ENCODE peak calls at places on chromosomes 11 and 22, in four cellular contexts. E is PC-9, A is hepatocyte, I is fibroblast of lung. R is an unnamed sample.

GRCh38 chr11:133843454-133843987 is 1.8 kb downstream of the SPATA19 start:
- DNase-seq in E (no peak), A (no peak), I (no peak), R (no peak)

GRCh38 chr11:2325719-2326118 is 23.9 kb downstream of the TSPAN32 start:
- DNase-seq in E (peak), A (no peak), I (peak), R (no peak)

GRCh38 chr11:14451825-14452224 is 47.8 kb downstream of the COPB1 start:
- DNase-seq in E (peak), A (no peak), I (no peak), R (no peak)

GRCh38 chr11:65498727-65498976 is 193 bp upstream of the MALAT1 start:
- DNase-seq in E (no peak), A (no peak), I (no peak), R (no peak)

GRCh38 chr22:24445481-24446290 is 18.3 kb downstream of the ADORA2A start:
- DNase-seq in E (no peak), A (no peak), I (no peak), R (no peak)

GRCh38 chr11:103532133-103532788 is 423.0 kb downstream of the DYNC2H1 start:
- DNase-seq in E (peak), A (no peak), I (peak), R (no peak)

GRCh38 chr11:58227956-58228615 is 632 bp downstream of the OR10Q1 start:
- DNase-seq in E (no peak), A (no peak), I (no peak), R (no peak)

GRCh38 chr11:16778286-16778685 is 39.8 kb downstream of the C11orf58 start:
- DNase-seq in E (no peak), A (no peak), I (no peak), R (no peak)

GRCh38 chr22:44337658-44338004 is 24.9 kb upstream of the SHISAL1 start:
- DNase-seq in E (peak), A (peak), I (peak), R (no peak)

GRCh38 chr22:26577081-26577480 is 12.9 kb downstream of the TPST2 start:
- DNase-seq in E (no peak), A (no peak), I (no peak), R (no peak)

GRCh38 chr22:26581769-26582168 is 8.2 kb downstream of the TPST2 start:
- DNase-seq in E (no peak), A (no peak), I (no peak), R (no peak)

GRCh38 chr22:26579331-26579886 is 10.5 kb downstream of the TPST2 start:
- DNase-seq in E (no peak), A (no peak), I (no peak), R (no peak)

GRCh38 chr22:26581026-26581425 is 8.9 kb downstream of the TPST2 start:
- DNase-seq in E (no peak), A (no peak), I (no peak), R (no peak)

DNA sequence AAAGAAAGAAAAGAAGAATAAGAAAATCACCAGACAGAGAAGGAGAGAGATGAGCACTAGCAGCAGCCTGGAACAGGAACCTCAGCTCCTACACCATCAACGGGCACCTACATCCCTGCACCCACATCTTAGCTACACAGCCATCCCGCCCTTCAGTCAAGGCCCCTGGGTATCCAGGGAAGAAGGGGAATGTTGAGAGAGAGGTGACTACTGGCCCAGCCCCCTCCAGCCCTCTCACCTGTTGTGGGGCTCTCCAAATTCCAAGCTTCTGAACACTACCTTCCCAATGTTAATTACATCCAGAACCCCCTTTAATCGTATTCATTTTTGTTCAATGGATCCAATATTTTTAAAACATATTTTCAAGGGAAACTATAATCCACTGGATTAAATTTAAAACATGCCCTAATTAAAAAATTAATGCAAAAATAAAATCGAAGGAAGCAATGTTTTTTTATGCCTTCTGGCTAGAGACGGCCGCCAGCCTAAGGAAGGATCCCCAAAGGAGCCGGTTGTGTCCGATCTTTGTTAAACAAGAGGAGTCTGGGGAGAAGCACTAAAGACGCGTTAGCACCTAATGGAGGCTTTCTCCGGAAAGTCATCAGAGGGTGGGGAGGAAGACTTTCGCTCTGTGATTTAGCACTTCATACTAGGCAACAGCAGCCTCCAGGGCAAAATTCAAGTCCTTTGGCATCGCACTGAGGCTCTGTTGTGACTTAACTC is 9.5 kb downstream of the TPST2 start:
- DNase-seq in E (no peak), A (no peak), I (no peak), R (no peak)
- H3K27ac ChIP-seq in E (no peak), A (no peak), I (no peak), R (no peak)

GRCh38 chr11:10295056-10295901 is 1.3 kb upstream of the SBF2 start:
- DNase-seq in E (peak), A (no peak), I (no peak), R (no peak)

GRCh38 chr11:10294289-10294953 is 402 bp upstream of the SBF2 start:
- DNase-seq in E (peak), A (peak), I (peak), R (no peak)

GRCh38 chr11:10301656-10302293 is 3.1 kb upstream of the ADM start:
- DNase-seq in E (peak), A (no peak), I (peak), R (no peak)

GRCh38 chr11:10302294-10302743 is 2.6 kb upstream of the ADM start:
- DNase-seq in E (peak), A (no peak), I (no peak), R (no peak)

GRCh38 chr11:10298342-10298741 is 4.3 kb upstream of the SBF2 start:
- DNase-seq in E (peak), A (no peak), I (peak), R (no peak)
- TF ChIP-seq EZH2 in E (no peak), A (no peak), I (no peak), R (no peak)

GRCh38 chr11:15493066-15493465 is 378.3 kb downstream of the INSC start:
- DNase-seq in E (peak), A (no peak), I (peak), R (no peak)
- TF ChIP-seq CTCF in E (no peak), A (no peak), I (no peak), R (no peak)

DNA sequence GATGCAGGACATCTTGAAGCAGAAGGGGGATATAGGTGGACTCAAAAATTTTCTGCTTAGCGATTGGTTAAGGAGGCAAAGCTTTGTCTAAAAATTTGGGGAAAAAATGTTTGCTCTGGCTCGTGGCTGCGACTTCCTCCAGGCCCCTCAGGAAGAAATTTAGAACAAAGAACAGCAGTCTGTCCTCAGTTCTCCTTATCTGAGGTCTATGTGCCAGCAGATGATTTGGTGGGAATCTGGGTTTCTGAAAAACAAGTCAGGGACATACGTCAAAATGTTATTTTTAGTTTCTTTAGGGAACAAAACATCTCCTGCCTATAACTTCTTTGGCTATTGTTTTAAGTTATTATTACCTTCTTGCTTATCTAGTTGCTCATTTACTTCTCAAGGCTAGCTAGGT is 8.1 kb downstream of the OR6M1 start:
- DNase-seq in E (no peak), A (no peak), I (no peak), R (no peak)
- H3K27ac ChIP-seq in E (no peak), A (peak), I (no peak), R (no peak)

DNA sequence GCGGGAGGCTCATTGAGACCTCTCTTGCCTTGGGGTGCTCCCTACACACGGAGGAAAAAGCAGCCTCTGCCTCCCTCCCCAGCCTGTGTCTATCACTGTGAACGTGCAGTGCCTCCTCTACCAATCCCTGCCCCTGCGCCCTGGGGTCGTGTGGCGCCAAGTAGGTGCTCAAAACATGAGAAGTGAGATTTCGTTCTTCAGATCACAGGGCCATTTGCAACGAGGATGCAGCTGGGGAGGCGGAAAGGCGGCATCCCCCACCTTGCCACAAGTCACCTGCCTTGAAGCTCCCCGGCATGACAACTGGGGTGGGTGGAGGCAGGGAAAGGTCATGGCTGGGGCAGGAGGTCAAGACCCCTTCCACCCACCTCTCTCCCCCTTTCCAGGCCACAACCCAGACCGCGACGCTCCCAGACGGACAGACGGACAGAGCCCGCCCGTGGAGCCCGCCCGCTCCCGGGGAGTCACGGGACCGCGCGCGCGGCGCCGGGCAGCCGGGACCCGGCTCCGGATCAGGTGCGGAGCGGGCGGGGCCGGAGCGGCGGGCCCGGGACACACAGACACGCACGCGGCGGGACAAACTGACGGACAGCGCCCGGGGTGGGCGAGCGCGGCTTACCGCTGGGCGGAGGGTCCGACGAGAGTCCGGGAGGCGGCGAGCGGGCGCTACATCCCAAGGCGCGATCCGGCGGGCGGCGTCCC is 487 bp downstream of the KCNJ4 start:
- DNase-seq in E (no peak), A (no peak), I (no peak), R (no peak)
- TF ChIP-seq EZH2 in E (peak), A (peak), I (peak), R (peak)

GRCh38 chr11:131868769-131869482 is 498.5 kb downstream of the NTM start:
- DNase-seq in E (no peak), A (no peak), I (no peak), R (no peak)

GRCh38 chr11:131865860-131866259 is 495.4 kb downstream of the NTM start:
- DNase-seq in E (no peak), A (no peak), I (no peak), R (no peak)

GRCh38 chr11:131867457-131868257 is 497.2 kb downstream of the NTM start:
- DNase-seq in E (no peak), A (peak), I (peak), R (peak)

GRCh38 chr11:131864205-131864604 is 493.8 kb downstream of the NTM start:
- DNase-seq in E (no peak), A (no peak), I (no peak), R (no peak)

GRCh38 chr11:131866535-131867400 is 496.4 kb downstream of the NTM start:
- DNase-seq in E (no peak), A (no peak), I (no peak), R (no peak)
- TF ChIP-seq CTCF in E (no peak), A (no peak), I (peak), R (no peak)

GRCh38 chr22:50326959-50327710 is at the start of gene DENND6B:
- DNase-seq in E (peak), A (peak), I (peak), R (no peak)
- H3K27ac ChIP-seq in E (peak), A (peak), I (peak), R (peak)

DNA sequence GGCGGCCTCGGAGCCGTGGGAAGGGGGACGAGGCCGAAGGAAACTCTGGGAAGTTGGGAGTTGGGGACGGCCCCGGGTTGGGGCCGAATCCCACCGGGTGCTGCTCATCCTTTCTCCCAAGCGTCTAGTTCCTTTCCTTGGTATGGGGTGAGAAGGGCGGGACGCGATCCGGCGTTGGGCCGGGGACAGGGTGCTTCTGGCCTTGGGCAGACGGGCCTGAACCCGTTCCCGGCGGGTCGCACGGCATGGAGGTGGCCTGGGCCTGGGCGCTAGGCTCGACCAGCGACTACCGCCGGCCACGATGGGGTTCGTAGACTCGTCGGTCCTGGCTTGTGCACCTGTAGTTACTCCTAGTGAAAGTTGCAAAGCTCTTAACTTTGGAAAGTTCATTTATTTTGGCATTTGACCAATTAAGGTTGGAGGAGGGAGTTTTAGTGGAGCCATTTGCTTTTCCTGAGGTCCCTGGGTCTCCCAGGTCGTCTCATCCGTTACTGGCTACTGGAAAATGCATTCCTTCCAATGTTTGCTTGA is 1.0 kb downstream of the SYT9 start:
- DNase-seq in E (no peak), A (no peak), I (no peak), R (no peak)
- TF ChIP-seq EZH2 in E (no peak), A (peak), I (peak), R (peak)